ENCODE peak calls at places on chromosomes 3 and 15, in eight cellular contexts. One of them, this sample, is unnamed.
A peak's percentile ranks its signal among the peaks of the same experiment; 100 is the strongest.

GRCh38 chr3:46221368-46221767 is 13.3 kb upstream of the CCR1 start:
- DNase-seq in psoas muscle: no peak
- DNase-seq in endothelial cell of umbilical vein: no peak
- DNase-seq in neural progenitor cell: no peak
- DNase-seq in transverse colon: no peak
- DNase-seq in fibroblast of lung: no peak
- DNase-seq in esophagus squamous epithelium: no peak
- DNase-seq in tibial nerve: no peak
- DNase-seq in this sample: no peak

GRCh38 chr3:65412591-65412990 is 626.1 kb downstream of the MAGI1 start:
- DNase-seq in psoas muscle: peak; percentile 25
- DNase-seq in endothelial cell of umbilical vein: peak; percentile 18
- DNase-seq in neural progenitor cell: peak; percentile 50
- DNase-seq in transverse colon: peak; percentile 87
- DNase-seq in fibroblast of lung: no peak
- DNase-seq in esophagus squamous epithelium: no peak
- DNase-seq in tibial nerve: peak; percentile 18
- DNase-seq in this sample: peak; percentile 80

GRCh38 chr15:34154725-34155204 is 52.9 kb downstream of the PGBD4 start:
- DNase-seq in psoas muscle: no peak
- DNase-seq in endothelial cell of umbilical vein: no peak
- DNase-seq in neural progenitor cell: no peak
- DNase-seq in transverse colon: no peak
- DNase-seq in fibroblast of lung: peak; percentile 43
- DNase-seq in esophagus squamous epithelium: no peak
- DNase-seq in tibial nerve: no peak
- DNase-seq in this sample: no peak

GRCh38 chr3:137105277-137105977 is 147.6 kb downstream of the IL20RB start:
- DNase-seq in psoas muscle: no peak
- DNase-seq in endothelial cell of umbilical vein: peak; percentile 74
- DNase-seq in neural progenitor cell: peak; percentile 88
- DNase-seq in transverse colon: no peak
- DNase-seq in fibroblast of lung: peak; percentile 41
- DNase-seq in esophagus squamous epithelium: no peak
- DNase-seq in tibial nerve: peak; percentile 58
- DNase-seq in this sample: no peak

GRCh38 chr3:127226946-127227842 is 34.3 kb downstream of the PRR23E start:
- DNase-seq in psoas muscle: no peak
- DNase-seq in endothelial cell of umbilical vein: no peak
- DNase-seq in neural progenitor cell: peak; percentile 84
- DNase-seq in transverse colon: no peak
- DNase-seq in fibroblast of lung: no peak
- DNase-seq in esophagus squamous epithelium: no peak
- DNase-seq in tibial nerve: no peak
- DNase-seq in this sample: no peak

GRCh38 chr3:185070491-185071335 is 82.1 kb downstream of the C3orf70 start:
- DNase-seq in psoas muscle: no peak
- DNase-seq in endothelial cell of umbilical vein: peak; percentile 18
- DNase-seq in neural progenitor cell: peak; percentile 64
- DNase-seq in transverse colon: peak; percentile 72
- DNase-seq in fibroblast of lung: peak; percentile 6
- DNase-seq in esophagus squamous epithelium: no peak
- DNase-seq in tibial nerve: no peak
- DNase-seq in this sample: peak; percentile 28

GRCh38 chr15:78051622-78052405 is 25.7 kb downstream of the TBC1D2B start:
- DNase-seq in psoas muscle: no peak
- DNase-seq in endothelial cell of umbilical vein: peak; percentile 56
- DNase-seq in neural progenitor cell: no peak
- DNase-seq in transverse colon: peak; percentile 54
- DNase-seq in fibroblast of lung: peak; percentile 67
- DNase-seq in esophagus squamous epithelium: no peak
- DNase-seq in tibial nerve: no peak
- DNase-seq in this sample: peak; percentile 38

GRCh38 chr3:47405820-47406761 is 25.3 kb downstream of the PTPN23 start:
- DNase-seq in psoas muscle: no peak
- DNase-seq in endothelial cell of umbilical vein: no peak
- DNase-seq in neural progenitor cell: no peak
- DNase-seq in transverse colon: no peak
- DNase-seq in fibroblast of lung: no peak
- DNase-seq in esophagus squamous epithelium: no peak
- DNase-seq in tibial nerve: no peak
- DNase-seq in this sample: peak; percentile 25

GRCh38 chr3:49057268-49057667 is 28.1 kb upstream of the IMPDH2 start:
- DNase-seq in psoas muscle: no peak
- DNase-seq in endothelial cell of umbilical vein: no peak
- DNase-seq in neural progenitor cell: no peak
- DNase-seq in transverse colon: no peak
- DNase-seq in fibroblast of lung: no peak
- DNase-seq in esophagus squamous epithelium: no peak
- DNase-seq in tibial nerve: no peak
- DNase-seq in this sample: no peak

GRCh38 chr15:56366211-56366610 is 985 bp downstream of the TEX9 start:
- DNase-seq in psoas muscle: no peak
- DNase-seq in endothelial cell of umbilical vein: no peak
- DNase-seq in neural progenitor cell: peak; percentile 5
- DNase-seq in transverse colon: no peak
- DNase-seq in fibroblast of lung: no peak
- DNase-seq in esophagus squamous epithelium: no peak
- DNase-seq in tibial nerve: no peak
- DNase-seq in this sample: no peak

GRCh38 chr3:4716731-4717362 is 223.7 kb downstream of the ITPR1 start:
- DNase-seq in psoas muscle: no peak
- DNase-seq in endothelial cell of umbilical vein: no peak
- DNase-seq in neural progenitor cell: no peak
- DNase-seq in transverse colon: no peak
- DNase-seq in fibroblast of lung: peak; percentile 76
- DNase-seq in esophagus squamous epithelium: no peak
- DNase-seq in tibial nerve: peak; percentile 68
- DNase-seq in this sample: no peak

GRCh38 chr15:33242165-33242564 is 47.7 kb upstream of the FMN1 start:
- DNase-seq in psoas muscle: no peak
- DNase-seq in endothelial cell of umbilical vein: no peak
- DNase-seq in neural progenitor cell: no peak
- DNase-seq in transverse colon: no peak
- DNase-seq in fibroblast of lung: peak; percentile 72
- DNase-seq in esophagus squamous epithelium: no peak
- DNase-seq in tibial nerve: no peak
- DNase-seq in this sample: no peak

GRCh38 chr3:184359610-184360009 is 1.8 kb downstream of the CLCN2 start:
- DNase-seq in psoas muscle: no peak
- DNase-seq in endothelial cell of umbilical vein: no peak
- DNase-seq in neural progenitor cell: peak; percentile 59
- DNase-seq in transverse colon: no peak
- DNase-seq in fibroblast of lung: no peak
- DNase-seq in esophagus squamous epithelium: no peak
- DNase-seq in tibial nerve: no peak
- DNase-seq in this sample: no peak

GRCh38 chr3:185210621-185211157 is 43.2 kb downstream of the EHHADH start:
- DNase-seq in psoas muscle: no peak
- DNase-seq in endothelial cell of umbilical vein: no peak
- DNase-seq in neural progenitor cell: peak; percentile 39
- DNase-seq in transverse colon: no peak
- DNase-seq in fibroblast of lung: no peak
- DNase-seq in esophagus squamous epithelium: no peak
- DNase-seq in tibial nerve: no peak
- DNase-seq in this sample: no peak

GRCh38 chr15:80140909-80141308 is 11.9 kb upstream of the FAH start:
- DNase-seq in psoas muscle: no peak
- DNase-seq in endothelial cell of umbilical vein: no peak
- DNase-seq in neural progenitor cell: no peak
- DNase-seq in transverse colon: no peak
- DNase-seq in fibroblast of lung: no peak
- DNase-seq in esophagus squamous epithelium: no peak
- DNase-seq in tibial nerve: no peak
- DNase-seq in this sample: no peak

GRCh38 chr3:69231929-69232437 is 109.6 kb upstream of the LMOD3 start:
- DNase-seq in psoas muscle: no peak
- DNase-seq in endothelial cell of umbilical vein: no peak
- DNase-seq in neural progenitor cell: no peak
- DNase-seq in transverse colon: peak; percentile 39
- DNase-seq in fibroblast of lung: peak; percentile 68
- DNase-seq in esophagus squamous epithelium: no peak
- DNase-seq in tibial nerve: no peak
- DNase-seq in this sample: no peak

DNA sequence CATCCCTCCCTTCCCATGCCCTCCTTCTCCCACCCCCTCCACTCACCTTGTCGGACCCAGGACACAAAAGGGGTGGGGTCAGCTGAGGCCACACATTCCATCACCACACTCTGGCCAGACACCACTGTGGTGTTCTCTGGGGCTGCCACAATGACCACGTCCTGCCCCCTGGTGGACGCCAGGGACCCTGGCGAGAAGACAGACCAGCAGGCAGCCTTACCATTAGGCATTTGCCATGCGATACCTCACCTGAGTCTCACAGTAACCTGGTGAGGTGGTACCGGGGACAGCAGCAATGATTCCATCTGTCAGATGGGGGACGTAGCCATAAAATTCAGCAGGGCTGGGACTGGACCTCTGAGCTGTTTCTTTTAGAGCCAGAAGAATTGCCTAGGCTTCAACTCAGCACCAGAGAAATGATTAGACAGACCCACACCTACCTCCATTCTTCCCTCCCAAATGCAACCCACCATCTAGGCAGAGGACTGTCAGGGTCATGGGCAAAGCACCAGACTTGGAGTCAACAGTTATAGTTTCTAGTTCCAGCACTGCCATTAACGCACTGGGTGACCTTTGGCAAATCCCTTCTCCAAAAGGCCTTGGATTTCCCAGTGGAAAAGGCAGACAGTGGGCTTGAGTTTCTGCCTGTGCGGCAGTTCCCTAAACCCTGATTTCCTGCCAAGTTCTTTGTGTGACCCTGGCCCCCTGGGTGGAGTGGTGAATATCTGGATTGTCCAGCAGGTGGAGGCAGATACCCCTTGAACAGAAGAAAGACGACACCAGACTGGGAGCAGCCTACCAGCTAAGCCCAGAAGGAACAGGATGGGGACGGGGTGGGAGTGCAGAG is 21.8 kb downstream of the IGDCC4 start:
- DNase-seq in psoas muscle: peak; percentile 73
- DNase-seq in endothelial cell of umbilical vein: peak; percentile 75
- DNase-seq in neural progenitor cell: peak; percentile 92
- DNase-seq in transverse colon: peak; percentile 58
- DNase-seq in fibroblast of lung: peak; percentile 63
- DNase-seq in esophagus squamous epithelium: no peak
- DNase-seq in tibial nerve: peak; percentile 37
- DNase-seq in this sample: no peak
- H3K4me3 ChIP-seq in psoas muscle: no peak overlapping the region
- H3K4me3 ChIP-seq in endothelial cell of umbilical vein: no peak overlapping the region
- H3K4me3 ChIP-seq in neural progenitor cell: peak overlapping the region; percentile 14
- H3K4me3 ChIP-seq in transverse colon: no peak overlapping the region
- H3K4me3 ChIP-seq in fibroblast of lung: no peak overlapping the region
- H3K4me3 ChIP-seq in esophagus squamous epithelium: no peak overlapping the region
- H3K4me3 ChIP-seq in tibial nerve: no peak overlapping the region
- H3K4me3 ChIP-seq in this sample: no peak overlapping the region

GRCh38 chr3:160055659-160056058 is 67.0 kb downstream of the IL12A start:
- DNase-seq in psoas muscle: no peak
- DNase-seq in endothelial cell of umbilical vein: no peak
- DNase-seq in neural progenitor cell: no peak
- DNase-seq in transverse colon: no peak
- DNase-seq in fibroblast of lung: no peak
- DNase-seq in esophagus squamous epithelium: no peak
- DNase-seq in tibial nerve: no peak
- DNase-seq in this sample: no peak
- H3K9me3 ChIP-seq in psoas muscle: no peaks in the 10 kb centered on the region
- H3K9me3 ChIP-seq in endothelial cell of umbilical vein: no peaks in the 10 kb centered on the region
- H3K9me3 ChIP-seq in neural progenitor cell: no peaks in the 10 kb centered on the region
- H3K9me3 ChIP-seq in transverse colon: no peaks in the 10 kb centered on the region
- H3K9me3 ChIP-seq in fibroblast of lung: no peaks in the 10 kb centered on the region
- H3K9me3 ChIP-seq in esophagus squamous epithelium: no peaks in the 10 kb centered on the region
- H3K9me3 ChIP-seq in tibial nerve: no peaks in the 10 kb centered on the region
- H3K9me3 ChIP-seq in this sample: no peaks in the 10 kb centered on the region

DNA sequence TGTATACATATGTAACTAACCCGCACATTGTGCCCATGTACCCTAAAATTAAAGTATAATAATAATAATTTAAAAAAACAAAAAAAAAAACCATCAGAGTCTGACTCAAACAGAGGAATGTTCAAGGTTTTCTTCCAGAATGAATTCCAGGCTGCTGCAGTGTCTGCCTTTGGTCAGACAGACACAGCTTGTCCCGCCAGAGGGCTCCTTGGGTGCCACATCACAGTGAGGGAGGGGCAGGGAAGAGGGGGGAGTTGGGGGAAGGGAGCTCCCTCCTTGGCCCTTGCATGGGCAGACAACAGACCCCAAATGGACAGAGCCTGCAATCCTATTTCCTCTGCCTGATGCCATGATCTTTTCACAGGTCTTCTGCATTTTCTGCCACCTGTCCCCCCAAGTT is 36.5 kb downstream of the ITGB5 start:
- DNase-seq in psoas muscle: peak; percentile 51
- DNase-seq in endothelial cell of umbilical vein: no peak
- DNase-seq in neural progenitor cell: peak; percentile 19
- DNase-seq in transverse colon: no peak
- DNase-seq in fibroblast of lung: peak; percentile 86
- DNase-seq in esophagus squamous epithelium: no peak
- DNase-seq in tibial nerve: no peak
- DNase-seq in this sample: no peak
- TF ChIP-seq CTCF in psoas muscle: no peak
- TF ChIP-seq CTCF in endothelial cell of umbilical vein: no peak
- TF ChIP-seq CTCF in neural progenitor cell: no peak
- TF ChIP-seq CTCF in transverse colon: no peak
- TF ChIP-seq CTCF in fibroblast of lung: peak; percentile 3
- TF ChIP-seq CTCF in esophagus squamous epithelium: no peak
- TF ChIP-seq CTCF in tibial nerve: no peak
- TF ChIP-seq CTCF in this sample: no peak

GRCh38 chr15:99514306-99514705 is 51.5 kb upstream of the MEF2A start:
- DNase-seq in psoas muscle: no peak
- DNase-seq in endothelial cell of umbilical vein: no peak
- DNase-seq in neural progenitor cell: no peak
- DNase-seq in transverse colon: no peak
- DNase-seq in fibroblast of lung: peak; percentile 14
- DNase-seq in esophagus squamous epithelium: no peak
- DNase-seq in tibial nerve: no peak
- DNase-seq in this sample: no peak

GRCh38 chr15:99511865-99512632 is 53.7 kb upstream of the MEF2A start:
- DNase-seq in psoas muscle: peak; percentile 71
- DNase-seq in endothelial cell of umbilical vein: no peak
- DNase-seq in neural progenitor cell: no peak
- DNase-seq in transverse colon: no peak
- DNase-seq in fibroblast of lung: no peak
- DNase-seq in esophagus squamous epithelium: no peak
- DNase-seq in tibial nerve: peak; percentile 47
- DNase-seq in this sample: no peak

GRCh38 chr15:99508807-99509311 is 56.9 kb upstream of the MEF2A start:
- DNase-seq in psoas muscle: no peak
- DNase-seq in endothelial cell of umbilical vein: no peak
- DNase-seq in neural progenitor cell: no peak
- DNase-seq in transverse colon: no peak
- DNase-seq in fibroblast of lung: no peak
- DNase-seq in esophagus squamous epithelium: no peak
- DNase-seq in tibial nerve: no peak
- DNase-seq in this sample: no peak

GRCh38 chr15:99509686-99510461 is 55.9 kb upstream of the MEF2A start:
- DNase-seq in psoas muscle: no peak
- DNase-seq in endothelial cell of umbilical vein: peak; percentile 29
- DNase-seq in neural progenitor cell: no peak
- DNase-seq in transverse colon: no peak
- DNase-seq in fibroblast of lung: no peak
- DNase-seq in esophagus squamous epithelium: no peak
- DNase-seq in tibial nerve: no peak
- DNase-seq in this sample: no peak

DNA sequence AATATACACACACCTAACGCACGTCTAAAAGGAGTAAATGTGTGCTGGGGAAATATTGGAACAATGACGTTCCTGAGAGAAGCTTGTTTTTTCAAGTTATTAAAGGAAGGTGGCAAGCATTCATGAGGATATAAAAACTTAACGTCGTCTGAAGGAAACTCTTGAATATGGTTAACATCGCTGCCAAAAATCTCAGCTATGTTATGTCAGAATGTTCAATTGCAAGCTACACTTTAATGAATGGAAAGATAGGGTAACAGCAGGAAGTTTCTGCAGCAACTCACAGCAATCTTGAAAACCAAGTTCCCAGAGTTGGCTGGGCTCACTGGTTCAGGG is 54.3 kb upstream of the MEF2A start:
- DNase-seq in psoas muscle: no peak
- DNase-seq in endothelial cell of umbilical vein: peak; percentile 93
- DNase-seq in neural progenitor cell: no peak
- DNase-seq in transverse colon: no peak
- DNase-seq in fibroblast of lung: peak; percentile 90
- DNase-seq in esophagus squamous epithelium: no peak
- DNase-seq in tibial nerve: no peak
- DNase-seq in this sample: no peak
- H3K4me3 ChIP-seq in psoas muscle: peak overlapping the region; percentile 45
- H3K4me3 ChIP-seq in endothelial cell of umbilical vein: no peak overlapping the region
- H3K4me3 ChIP-seq in neural progenitor cell: no peak overlapping the region
- H3K4me3 ChIP-seq in transverse colon: no peak overlapping the region
- H3K4me3 ChIP-seq in fibroblast of lung: no peak overlapping the region
- H3K4me3 ChIP-seq in esophagus squamous epithelium: no peak overlapping the region
- H3K4me3 ChIP-seq in tibial nerve: no peak overlapping the region
- H3K4me3 ChIP-seq in this sample: no peak overlapping the region

This sample was measured in right lobe of liver.